ENCODE peak calls at places on chromosomes 13 and 19, in seven cellular contexts. J, I, R, S, Q, D and N are unnamed samples.

GRCh38 chr19:29622191-29623070 is 16.3 kb downstream of the POP4 start:
- DNase-seq in J (no peak), Q (peak; percentile 17), D (peak; percentile 54), R (no peak), S (no peak), I (no peak), N (no peak)

GRCh38 chr13:113771709-113772331 is 12.8 kb downstream of the TMEM255B start:
- DNase-seq in R (no peak), Q (no peak), I (peak; percentile 47), J (no peak), S (no peak), D (peak; percentile 68), N (peak; percentile 24)

GRCh38 chr19:42088471-42089190 is 12.7 kb downstream of the ZNF574 start:
- DNase-seq in Q (no peak), D (peak; percentile 65), I (peak; percentile 72), S (no peak), R (no peak), J (no peak), N (peak; percentile 71)

GRCh38 chr19:16638666-16639065 is 10.7 kb upstream of the MED26 start:
- DNase-seq in D (no peak), Q (no peak), S (no peak), R (no peak), I (no peak), J (no peak), N (no peak)

GRCh38 chr13:32376642-32377418 is 51.1 kb downstream of the N4BP2L1 start:
- DNase-seq in I (no peak), S (no peak), Q (no peak), R (no peak), D (no peak), J (no peak), N (no peak)

GRCh38 chr13:78608254-78608704 is 4.9 kb upstream of the POU4F1 start:
- DNase-seq in R (no peak), Q (no peak), I (no peak), D (no peak), S (no peak), J (no peak), N (no peak)

GRCh38 chr19:1408300-1409203 is 1.2 kb downstream of the DAZAP1 start:
- DNase-seq in J (peak; percentile 30), D (peak; percentile 61), Q (peak; percentile 57), S (peak; percentile 59), R (peak; percentile 37), I (peak; percentile 62), N (peak; percentile 47)

GRCh38 chr13:48500652-48501197 is 32.2 kb downstream of the RCBTB2 start:
- DNase-seq in Q (no peak), I (peak; percentile 90), R (no peak), S (peak; percentile 19), D (peak; percentile 91), J (no peak), N (peak; percentile 93)

DNA sequence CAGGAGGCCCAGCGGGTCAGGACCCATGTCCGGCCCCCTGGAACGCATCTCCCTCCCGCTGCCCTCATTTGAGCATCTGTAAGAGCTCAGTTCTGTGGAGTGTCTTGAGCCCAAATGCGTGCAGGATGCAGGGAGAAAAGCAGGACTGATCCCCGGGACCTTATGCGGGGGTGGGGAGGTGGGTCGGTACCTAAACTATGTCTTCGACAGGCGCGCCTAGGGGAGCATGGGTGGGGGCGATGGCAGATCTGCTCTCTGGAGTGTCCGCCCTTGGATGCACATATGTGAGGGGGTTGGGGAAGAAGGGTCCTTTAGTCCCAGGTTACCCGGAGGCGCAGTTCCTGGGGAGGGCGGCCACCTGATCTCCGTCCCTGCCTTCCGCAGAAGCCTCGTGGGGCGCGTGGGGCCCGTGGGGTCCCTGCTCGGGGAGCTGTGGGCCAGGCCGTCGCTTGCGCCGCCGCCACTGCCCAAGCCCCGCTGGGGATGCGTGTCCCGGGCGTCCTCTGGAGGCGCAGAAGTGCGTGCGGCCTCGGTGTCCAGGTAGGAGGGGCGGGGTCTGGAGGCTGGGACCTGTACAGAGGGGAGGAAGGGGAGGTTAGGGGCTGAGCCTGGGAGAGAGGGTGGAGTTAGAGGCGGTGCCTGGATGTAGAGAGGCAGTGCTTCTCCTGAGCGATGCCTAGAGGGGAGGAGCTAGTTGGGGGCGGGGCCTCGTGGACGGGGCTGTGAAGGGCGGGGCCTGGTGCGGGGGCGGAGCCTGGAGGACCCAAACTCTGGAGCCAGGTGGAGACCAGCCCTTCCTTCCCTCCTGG is 2.8 kb downstream of the CILP2 start:
- DNase-seq in J (no peak), D (peak; percentile 23), R (peak; percentile 33), I (peak; percentile 35), S (peak; percentile 99), Q (peak; percentile 50), N (no peak)
- TF ChIP-seq CTCF in J (no peak), D (no peak), R (no peak), I (no peak), S (no peak), Q (no peak), N (no peak)

GRCh38 chr19:35142531-35143230 is 374 bp upstream of the FXYD7 start:
- DNase-seq in R (peak; percentile 49), I (peak; percentile 52), Q (peak; percentile 51), J (peak; percentile 66), D (peak; percentile 52), S (peak; percentile 91), N (no peak)

GRCh38 chr19:35144259-35144599 is 1.2 kb downstream of the FXYD7 start:
- DNase-seq in D (no peak), R (no peak), I (no peak), J (no peak), S (no peak), Q (no peak), N (no peak)

GRCh38 chr19:35143818-35144217 is 763 bp downstream of the FXYD7 start:
- DNase-seq in J (no peak), I (no peak), D (no peak), S (no peak), Q (no peak), R (no peak), N (no peak)

GRCh38 chr19:35141627-35142401 is 1.2 kb upstream of the FXYD7 start:
- DNase-seq in Q (no peak), R (no peak), I (peak; percentile 31), S (no peak), J (no peak), D (no peak), N (no peak)

GRCh38 chr19:35143231-35143715 is at the start of gene FXYD7:
- DNase-seq in J (no peak), I (no peak), D (no peak), R (no peak), S (peak; percentile 64), Q (no peak), N (no peak)
- TF ChIP-seq CTCF in J (peak; percentile 53), I (no peak), D (no peak), R (peak; percentile 35), S (no peak), Q (no peak), N (no peak)

GRCh38 chr19:53944933-53945332 is 17.8 kb upstream of the CACNG8 start:
- DNase-seq in J (no peak), S (no peak), D (no peak), R (no peak), Q (no peak), I (no peak), N (no peak)

GRCh38 chr19:53945441-53945840 is 17.3 kb upstream of the CACNG8 start:
- DNase-seq in J (no peak), I (peak; percentile 47), R (no peak), Q (no peak), S (peak; percentile 89), D (peak; percentile 66), N (peak; percentile 18)

GRCh38 chr19:53944416-53944815 is 18.3 kb upstream of the CACNG8 start:
- DNase-seq in J (no peak), R (no peak), I (no peak), S (no peak), Q (no peak), D (no peak), N (no peak)

GRCh38 chr19:53945998-53946397 is 16.7 kb upstream of the CACNG8 start:
- DNase-seq in R (no peak), S (no peak), I (no peak), D (no peak), Q (no peak), J (no peak), N (no peak)

DNA sequence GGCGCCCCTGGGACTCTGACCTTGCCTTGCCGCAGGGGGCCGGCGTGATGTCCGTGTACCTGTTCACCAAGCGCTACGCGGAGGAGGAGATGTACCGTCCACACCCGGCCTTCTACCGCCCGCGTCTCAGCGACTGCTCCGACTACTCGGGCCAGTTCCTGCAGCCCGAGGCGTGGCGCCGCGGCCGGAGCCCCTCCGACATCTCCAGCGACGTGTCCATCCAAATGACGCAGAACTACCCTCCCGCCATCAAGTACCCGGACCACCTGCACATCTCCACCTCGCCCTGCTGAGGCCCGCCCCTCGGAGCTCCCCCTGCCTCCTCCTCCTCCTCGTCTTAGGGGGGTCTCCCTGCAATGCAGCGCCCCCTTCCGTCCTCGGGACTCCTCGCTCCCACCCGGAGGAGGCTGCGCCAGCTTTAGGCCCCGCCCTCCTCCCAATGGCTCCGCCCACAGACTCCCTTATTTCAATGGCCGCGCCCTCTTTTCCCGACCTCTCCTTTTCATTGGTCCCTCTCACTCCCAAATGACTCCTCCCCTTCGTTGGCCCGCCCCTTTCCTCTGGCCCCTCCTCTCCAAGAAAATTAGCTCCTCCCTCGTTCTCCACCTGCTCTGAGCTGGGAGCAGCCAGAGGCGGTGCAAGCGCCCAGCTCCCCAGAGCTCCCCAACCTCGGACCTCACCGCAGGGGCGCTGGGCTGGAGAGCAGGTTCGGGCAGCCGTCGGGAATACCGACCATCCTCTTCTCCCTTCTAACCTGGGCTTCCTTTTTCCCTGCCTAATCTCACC is 20.5 kb upstream of the CACNG8 start:
- DNase-seq in I (no peak), Q (peak; percentile 15), S (peak; percentile 99), J (peak; percentile 43), R (peak; percentile 23), D (peak; percentile 40), N (peak; percentile 10)
- TF ChIP-seq CTCF in I (no peak), Q (no peak), S (peak; percentile 84), J (peak; percentile 20), R (peak; percentile 31), D (no peak), N (no peak)

GRCh38 chr13:46146898-46147297 is 35.1 kb downstream of the LCP1 start:
- DNase-seq in J (peak; percentile 26), S (peak; percentile 67), R (no peak), Q (no peak), D (peak; percentile 19), I (peak; percentile 42), N (peak; percentile 18)
- TF ChIP-seq CTCF in J (peak; percentile 54), S (peak; percentile 55), R (peak; percentile 35), Q (peak; percentile 45), D (peak; percentile 29), I (peak; percentile 47), N (peak; percentile 32)

DNA sequence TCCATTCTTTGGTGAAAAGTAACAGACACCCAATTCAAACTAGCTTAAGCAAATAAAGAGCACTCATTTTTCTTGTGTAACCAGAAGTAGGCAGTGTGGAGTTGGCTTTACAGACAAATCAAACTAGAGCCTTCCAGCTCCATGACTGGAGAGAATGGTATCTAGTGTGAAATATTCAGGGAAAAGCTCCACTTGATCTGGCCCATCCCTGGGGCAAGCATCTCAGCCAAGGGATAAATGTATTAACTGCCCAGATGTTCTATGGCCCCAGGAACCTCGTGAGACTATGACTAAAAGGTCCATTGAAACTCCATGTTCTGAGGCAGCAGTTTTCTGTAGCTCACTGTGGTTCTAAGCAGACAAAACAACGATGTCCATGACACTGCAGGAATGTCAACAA is 49.9 kb downstream of the TBC1D4 start:
- DNase-seq in J (no peak), I (no peak), R (no peak), Q (no peak), D (no peak), S (peak; percentile 24), N (peak; percentile 61)
- TF ChIP-seq CTCF in J (no peak), I (no peak), R (no peak), Q (no peak), D (peak; percentile 2), S (peak; percentile 23), N (peak; percentile 18)